ENCODE peak calls at places on chromosomes 3 and 15, in four cellular contexts. G, L, F and W are unnamed samples.

GRCh38 chr3:42491876-42492507 is 10.5 kb upstream of the VIPR1 start:
- DNase-seq in G (no peak), L (no peak), F (no peak), W (no peak)

GRCh38 chr15:83837946-83838571 is 184.1 kb downstream of the ADAMTSL3 start:
- DNase-seq in F (peak), G (peak), L (no peak), W (peak)

GRCh38 chr15:101048191-101049011 is 129.2 kb downstream of the LRRK1 start:
- DNase-seq in G (peak), L (no peak), F (no peak), W (no peak)

GRCh38 chr15:52112203-52112750 is 298 bp downstream of the BCL2L10 start:
- DNase-seq in G (peak), L (peak), F (no peak), W (peak)

GRCh38 chr3:186425788-186426730 is 64.0 kb upstream of the DGKG start:
- DNase-seq in G (no peak), F (no peak), L (no peak), W (peak)

GRCh38 chr15:77335298-77335697 is 84.6 kb downstream of the PEAK1 start:
- DNase-seq in L (peak), F (no peak), G (peak), W (no peak)

GRCh38 chr3:52983336-52983807 is 62.5 kb downstream of the SFMBT1 start:
- DNase-seq in G (no peak), F (peak), L (no peak), W (peak)

GRCh38 chr15:90414408-90415028 is 26.5 kb downstream of the IQGAP1 start:
- DNase-seq in G (no peak), L (no peak), F (no peak), W (no peak)

GRCh38 chr3:160950542-160950941 is 154.6 kb downstream of the B3GALNT1 start:
- DNase-seq in L (no peak), F (no peak), G (no peak), W (no peak)

GRCh38 chr3:15527031-15527459 is 5.5 kb upstream of the COLQ start:
- DNase-seq in L (no peak), G (no peak), F (peak), W (peak)

GRCh38 chr3:127679534-127680145 is 6.9 kb downstream of the ABTB1 start:
- DNase-seq in F (no peak), G (peak), L (no peak), W (no peak)

GRCh38 chr15:39591896-39592315 is 11.0 kb downstream of the THBS1 start:
- DNase-seq in G (no peak), L (no peak), F (no peak), W (no peak)

GRCh38 chr15:79122943-79123342 is 32.4 kb upstream of the RASGRF1 start:
- DNase-seq in L (no peak), F (no peak), G (no peak), W (no peak)

GRCh38 chr3:55750525-55750924 is 263.4 kb upstream of the WNT5A start:
- DNase-seq in L (no peak), F (no peak), G (no peak), W (no peak)

GRCh38 chr3:191889781-191890180 is 428.8 kb downstream of the PYDC2 start:
- DNase-seq in G (no peak), L (no peak), F (no peak), W (no peak)

GRCh38 chr15:35559683-35560082 is 13.7 kb upstream of the DPH6 start:
- DNase-seq in G (no peak), F (no peak), L (no peak), W (no peak)

GRCh38 chr15:35557544-35557943 is 11.6 kb upstream of the DPH6 start:
- DNase-seq in F (no peak), L (no peak), G (no peak), W (no peak)

GRCh38 chr15:35555244-35555643 is 9.3 kb upstream of the DPH6 start:
- DNase-seq in F (no peak), L (no peak), G (no peak), W (no peak)

GRCh38 chr15:35560258-35560657 is 14.3 kb upstream of the DPH6 start:
- DNase-seq in F (no peak), L (no peak), G (no peak), W (no peak)

GRCh38 chr15:35557012-35557411 is 11.0 kb upstream of the DPH6 start:
- DNase-seq in F (no peak), L (no peak), G (no peak), W (no peak)
- H3K4me3 ChIP-seq in F (no peak), L (no peak), G (no peak), W (no peak)

DNA sequence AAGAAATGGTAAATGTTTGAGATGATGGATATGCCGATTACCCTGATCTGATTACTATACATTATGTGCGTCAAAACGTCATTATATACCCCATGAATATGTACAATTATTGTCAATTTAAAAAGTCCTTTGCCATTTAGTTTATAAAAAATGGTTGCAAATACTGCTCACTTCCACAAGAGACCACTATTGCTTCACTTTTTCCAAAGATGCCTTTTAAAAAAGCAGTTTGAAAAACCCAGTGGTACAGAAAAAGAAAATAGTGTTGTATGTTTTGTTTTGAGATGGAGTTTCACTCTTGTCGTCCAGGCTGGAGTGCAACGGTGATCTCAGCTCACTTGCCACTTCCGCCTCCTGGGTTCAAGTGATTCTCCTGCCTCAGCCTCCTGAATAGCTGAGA is 39.3 kb downstream of the EDEM1 start:
- DNase-seq in L (peak), G (no peak), F (peak), W (peak)
- TF ChIP-seq CTCF in L (no peak), G (peak), F (peak), W (peak)

GRCh38 chr15:68888419-68888818 is 41.9 kb upstream of the SPESP1 start:
- DNase-seq in G (no peak), F (no peak), L (no peak), W (no peak)
- H3K4me3 ChIP-seq in G (no peak), F (no peak), L (no peak), W (no peak)

DNA sequence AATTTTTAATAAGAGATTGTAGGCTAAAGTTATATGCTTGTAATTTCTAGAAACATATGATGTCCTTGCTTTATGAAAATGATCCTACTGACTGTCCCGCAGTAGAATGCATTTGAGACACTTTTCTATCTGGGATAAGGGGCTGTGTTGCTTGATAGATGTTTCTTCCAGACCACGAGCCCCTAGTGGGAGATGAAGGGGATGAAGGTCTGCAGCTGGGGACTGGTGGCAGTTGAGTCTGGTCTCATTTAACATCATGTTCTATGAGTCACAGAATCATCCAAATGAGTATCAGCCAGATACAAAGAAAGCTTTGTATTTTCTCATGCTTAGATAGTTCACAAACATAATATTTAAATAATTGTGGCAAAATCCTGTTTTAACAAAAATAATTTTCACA is 84.3 kb upstream of the PRTG start:
- DNase-seq in L (no peak), F (no peak), G (no peak), W (no peak)
- TF ChIP-seq CTCF in L (no peak), F (no peak), G (no peak), W (no peak)

GRCh38 chr3:69541823-69542264 is 156.0 kb upstream of the FRMD4B start:
- DNase-seq in F (no peak), L (no peak), G (peak), W (no peak)

GRCh38 chr3:69541059-69541471 is 155.2 kb upstream of the FRMD4B start:
- DNase-seq in L (no peak), G (no peak), F (no peak), W (no peak)

GRCh38 chr3:69542265-69543079 is 156.6 kb upstream of the FRMD4B start:
- DNase-seq in G (peak), L (no peak), F (no peak), W (no peak)

GRCh38 chr3:69547457-69548014 is 161.6 kb upstream of the FRMD4B start:
- DNase-seq in F (no peak), L (no peak), G (no peak), W (no peak)

GRCh38 chr3:69543080-69543429 is 157.2 kb upstream of the FRMD4B start:
- DNase-seq in G (no peak), F (no peak), L (no peak), W (no peak)
- H3K4me3 ChIP-seq in G (peak), F (no peak), L (no peak), W (no peak)

GRCh38 chr3:133575121-133575520 is 1.6 kb downstream of the CDV3 start:
- DNase-seq in G (no peak), F (peak), L (peak), W (peak)

GRCh38 chr3:133576169-133576568 is 2.7 kb downstream of the CDV3 start:
- DNase-seq in F (no peak), L (peak), G (no peak), W (no peak)

GRCh38 chr3:133573629-133574194 is at the start of gene CDV3:
- DNase-seq in F (peak), L (no peak), G (no peak), W (no peak)

GRCh38 chr3:133573054-133573628 is 345 bp upstream of the CDV3 start:
- DNase-seq in L (peak), F (peak), G (peak), W (peak)

DNA sequence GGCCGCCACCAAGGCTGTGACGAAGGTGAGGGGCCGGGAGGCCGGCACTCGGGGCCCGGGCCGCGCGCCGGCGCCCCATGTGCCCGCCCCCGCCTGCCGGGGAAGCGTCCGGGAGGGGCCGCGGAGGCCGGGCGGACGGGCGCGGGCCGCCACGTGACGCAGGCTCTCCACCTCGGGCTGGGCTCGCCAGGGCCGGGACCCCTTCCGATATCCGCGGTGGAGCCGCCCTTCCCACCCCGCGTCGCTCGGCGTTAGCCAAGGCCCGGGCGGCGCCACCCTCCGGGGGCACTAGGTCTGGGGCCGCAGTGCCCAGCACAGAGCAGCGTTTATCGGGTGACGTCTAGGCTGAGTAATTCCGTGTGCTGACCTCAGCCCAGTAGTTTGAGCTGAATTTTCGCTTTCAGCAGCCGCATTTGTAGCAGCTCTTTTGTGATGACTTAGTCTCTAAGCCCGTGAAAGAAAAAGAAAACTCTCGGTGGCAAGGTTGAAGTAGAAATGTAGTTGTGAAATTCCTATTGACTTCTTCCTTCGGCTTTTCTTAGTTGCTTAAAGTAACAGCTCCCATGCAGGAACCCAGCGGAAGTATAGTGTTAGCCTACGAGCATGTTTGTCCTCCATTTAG is 885 bp downstream of the CDV3 start:
- DNase-seq in L (peak), G (peak), F (peak), W (peak)
- TF ChIP-seq CTCF in L (no peak), G (no peak), F (peak), W (peak)

GRCh38 chr3:76551739-76552138 is 488.2 kb upstream of the ROBO2 start:
- DNase-seq in F (no peak), G (no peak), L (no peak), W (no peak)
- H3K4me3 ChIP-seq in F (no peak), G (no peak), L (no peak), W (no peak)

GRCh38 chr3:126180477-126181397 is at the start of gene ALDH1L1:
- DNase-seq in L (no peak), G (peak), F (no peak), W (no peak)
- TF ChIP-seq CTCF in L (no peak), G (no peak), F (no peak), W (no peak)

DNA sequence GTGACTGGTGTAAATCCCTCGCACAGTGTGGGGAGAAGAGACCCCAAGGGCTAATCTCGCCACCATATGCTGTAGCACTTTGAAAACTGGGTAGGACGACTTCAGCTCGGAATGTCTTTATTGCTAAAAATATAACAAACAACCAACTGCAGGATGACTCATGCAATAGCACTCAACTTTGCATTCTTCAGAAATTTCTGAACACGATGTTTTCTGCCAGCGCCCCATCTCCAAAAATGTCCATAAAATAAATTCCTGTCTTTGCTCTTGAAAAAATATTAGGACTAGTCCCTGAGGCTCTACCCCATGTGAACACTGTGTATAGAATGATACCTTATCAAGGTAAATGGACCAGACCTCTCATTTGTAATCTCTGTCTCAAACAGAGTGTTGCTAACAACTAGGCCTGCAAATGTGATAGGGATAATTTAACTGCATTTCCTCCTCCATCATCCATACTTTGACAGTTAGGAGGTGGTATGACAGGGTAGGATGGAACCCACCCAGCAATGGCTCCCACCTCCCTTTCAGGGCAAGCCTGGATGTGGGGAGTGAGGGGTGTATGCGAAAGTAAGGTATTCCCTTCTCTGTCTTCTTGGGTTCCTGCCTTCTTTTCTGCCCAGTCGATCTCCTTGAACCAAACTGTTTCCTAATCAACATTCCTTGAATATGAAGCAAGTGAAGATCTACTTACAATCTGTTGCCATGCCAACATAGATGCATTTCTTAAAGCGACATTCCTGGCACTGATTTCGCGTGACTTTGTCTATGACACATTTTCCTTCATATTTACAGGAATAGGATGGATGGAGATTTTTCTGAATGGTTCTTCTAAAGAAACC is 201.1 kb downstream of the NR1D2 start:
- DNase-seq in G (no peak), F (no peak), L (no peak), W (no peak)
- H3K4me3 ChIP-seq in G (no peak), F (no peak), L (no peak), W (no peak)